ENCODE peak calls at places on chromosomes 4 and X, in six cellular contexts. H is occipital lobe, O is AG09319, Q is sciatic nerve, T is T-helper 1 cell, Y is T-helper 2 cell. S is an unnamed sample.

GRCh38 chr4:183408791-183409190 is 35.6 kb upstream of the CDKN2AIP start:
- DNase-seq in H (no peak), T (no peak), O (no peak), Q (no peak), Y (no peak), S (no peak)

GRCh38 chrX:8887004-8887403 is 85.8 kb upstream of the FAM9A start:
- DNase-seq in Q (no peak), T (no peak), O (no peak), H (no peak), Y (no peak), S (no peak)

GRCh38 chr4:9970399-9971011 is 50.8 kb downstream of the SLC2A9 start:
- DNase-seq in O (no peak), H (no peak), Q (no peak), T (no peak), Y (no peak), S (no peak)

GRCh38 chr4:123443401-123444297 is 47.1 kb downstream of the SPRY1 start:
- DNase-seq in T (no peak), H (no peak), Q (no peak), Y (peak; percentile 66), O (no peak), S (peak; percentile 23)

GRCh38 chr4:15234101-15234500 is 193.7 kb upstream of the C1QTNF7 start:
- DNase-seq in Y (no peak), O (no peak), T (no peak), Q (no peak), H (no peak), S (no peak)

GRCh38 chr4:185358514-185359433 is 37.0 kb downstream of the LRP2BP start:
- DNase-seq in T (no peak), H (no peak), Y (no peak), O (no peak), Q (no peak), S (no peak)

GRCh38 chr4:176817222-176817621 is 24.5 kb upstream of the VEGFC start:
- DNase-seq in T (no peak), Y (peak; percentile 1), O (no peak), H (no peak), Q (no peak), S (no peak)

GRCh38 chr4:75898533-75898932 is 3.7 kb downstream of the PPEF2 start:
- DNase-seq in Y (no peak), O (no peak), T (no peak), H (no peak), Q (no peak), S (no peak)

GRCh38 chrX:143306991-143307965 is 210.0 kb downstream of the SPANXN3 start:
- DNase-seq in T (no peak), O (no peak), H (no peak), Y (no peak), Q (no peak), S (no peak)

GRCh38 chr4:2936773-2937145 is 26.4 kb downstream of the NOP14 start:
- DNase-seq in Y (peak; percentile 90), Q (no peak), O (no peak), T (no peak), H (peak; percentile 43), S (no peak)

S was measured in naive thymus-derived CD8-positive, alpha-beta T cell.